ENCODE peak calls at places on chromosome 20, in nine cellular contexts. One of them, this sample, is unnamed.

GRCh38 chr20:29079769-29080690 is 2177.4 kb upstream of the DEFB115 start:
- DNase-seq in AG10803: peak
- DNase-seq in Right ventricle myocardium superior: peak
- DNase-seq in stimulated activated CD4-positive, alpha-beta T cell treated with anti-CD3 and anti-CD28 coated beads, TNF-alpha, amount 100 ng/mL, for 48 hours: no peak
- DNase-seq in activated T-cell treated with anti-CD3 and anti-CD28 coated beads, Interleukin-2, amount 50 U/mL, for 72 hours: peak
- DNase-seq in SW 1271: no peak
- DNase-seq in M059J: no peak
- DNase-seq in WTC11: no peak
- DNase-seq in endothelial cell: no peak
- DNase-seq in this sample: no peak

GRCh38 chr20:11549172-11550117 is 368.2 kb upstream of the BTBD3 start:
- DNase-seq in AG10803: no peak
- DNase-seq in Right ventricle myocardium superior: no peak
- DNase-seq in stimulated activated CD4-positive, alpha-beta T cell treated with anti-CD3 and anti-CD28 coated beads, TNF-alpha, amount 100 ng/mL, for 48 hours: no peak
- DNase-seq in activated T-cell treated with anti-CD3 and anti-CD28 coated beads, Interleukin-2, amount 50 U/mL, for 72 hours: no peak
- DNase-seq in SW 1271: no peak
- DNase-seq in M059J: no peak
- DNase-seq in WTC11: no peak
- DNase-seq in endothelial cell: no peak
- DNase-seq in this sample: no peak

GRCh38 chr20:39210331-39211074 is 248.4 kb downstream of the DHX35 start:
- DNase-seq in AG10803: no peak
- DNase-seq in Right ventricle myocardium superior: no peak
- DNase-seq in stimulated activated CD4-positive, alpha-beta T cell treated with anti-CD3 and anti-CD28 coated beads, TNF-alpha, amount 100 ng/mL, for 48 hours: no peak
- DNase-seq in activated T-cell treated with anti-CD3 and anti-CD28 coated beads, Interleukin-2, amount 50 U/mL, for 72 hours: no peak
- DNase-seq in SW 1271: no peak
- DNase-seq in M059J: no peak
- DNase-seq in WTC11: no peak
- DNase-seq in endothelial cell: no peak
- DNase-seq in this sample: no peak

GRCh38 chr20:25706793-25707192 is 10.1 kb upstream of the ZNF337 start:
- DNase-seq in AG10803: no peak
- DNase-seq in Right ventricle myocardium superior: no peak
- DNase-seq in stimulated activated CD4-positive, alpha-beta T cell treated with anti-CD3 and anti-CD28 coated beads, TNF-alpha, amount 100 ng/mL, for 48 hours: no peak
- DNase-seq in activated T-cell treated with anti-CD3 and anti-CD28 coated beads, Interleukin-2, amount 50 U/mL, for 72 hours: peak
- DNase-seq in SW 1271: no peak
- DNase-seq in M059J: no peak
- DNase-seq in WTC11: no peak
- DNase-seq in endothelial cell: no peak
- DNase-seq in this sample: no peak

GRCh38 chr20:44651507-44652373 is at the start of gene ADA:
- DNase-seq in AG10803: peak
- DNase-seq in Right ventricle myocardium superior: peak
- DNase-seq in stimulated activated CD4-positive, alpha-beta T cell treated with anti-CD3 and anti-CD28 coated beads, TNF-alpha, amount 100 ng/mL, for 48 hours: no peak
- DNase-seq in activated T-cell treated with anti-CD3 and anti-CD28 coated beads, Interleukin-2, amount 50 U/mL, for 72 hours: peak
- DNase-seq in SW 1271: peak
- DNase-seq in M059J: peak
- DNase-seq in WTC11: peak
- DNase-seq in endothelial cell: peak
- DNase-seq in this sample: peak

GRCh38 chr20:25062841-25063240 is 4.9 kb upstream of the ACSS1 start:
- DNase-seq in AG10803: no peak
- DNase-seq in Right ventricle myocardium superior: no peak
- DNase-seq in stimulated activated CD4-positive, alpha-beta T cell treated with anti-CD3 and anti-CD28 coated beads, TNF-alpha, amount 100 ng/mL, for 48 hours: no peak
- DNase-seq in activated T-cell treated with anti-CD3 and anti-CD28 coated beads, Interleukin-2, amount 50 U/mL, for 72 hours: no peak
- DNase-seq in SW 1271: no peak
- DNase-seq in M059J: no peak
- DNase-seq in WTC11: no peak
- DNase-seq in endothelial cell: no peak
- DNase-seq in this sample: no peak

GRCh38 chr20:43262341-43262740 is 72.6 kb upstream of the PTPRT start:
- DNase-seq in AG10803: no peak
- DNase-seq in Right ventricle myocardium superior: no peak
- DNase-seq in stimulated activated CD4-positive, alpha-beta T cell treated with anti-CD3 and anti-CD28 coated beads, TNF-alpha, amount 100 ng/mL, for 48 hours: no peak
- DNase-seq in activated T-cell treated with anti-CD3 and anti-CD28 coated beads, Interleukin-2, amount 50 U/mL, for 72 hours: no peak
- DNase-seq in SW 1271: no peak
- DNase-seq in M059J: no peak
- DNase-seq in WTC11: no peak
- DNase-seq in endothelial cell: no peak
- DNase-seq in this sample: no peak

GRCh38 chr20:10466325-10466724 is 31.2 kb downstream of the SLX4IP start:
- DNase-seq in AG10803: peak
- DNase-seq in Right ventricle myocardium superior: no peak
- DNase-seq in stimulated activated CD4-positive, alpha-beta T cell treated with anti-CD3 and anti-CD28 coated beads, TNF-alpha, amount 100 ng/mL, for 48 hours: no peak
- DNase-seq in activated T-cell treated with anti-CD3 and anti-CD28 coated beads, Interleukin-2, amount 50 U/mL, for 72 hours: no peak
- DNase-seq in SW 1271: no peak
- DNase-seq in M059J: no peak
- DNase-seq in WTC11: peak
- DNase-seq in endothelial cell: peak
- DNase-seq in this sample: no peak

GRCh38 chr20:30489604-30490003 is 767.9 kb upstream of the DEFB115 start:
- DNase-seq in AG10803: no peak
- DNase-seq in Right ventricle myocardium superior: no peak
- DNase-seq in stimulated activated CD4-positive, alpha-beta T cell treated with anti-CD3 and anti-CD28 coated beads, TNF-alpha, amount 100 ng/mL, for 48 hours: no peak
- DNase-seq in activated T-cell treated with anti-CD3 and anti-CD28 coated beads, Interleukin-2, amount 50 U/mL, for 72 hours: no peak
- DNase-seq in SW 1271: no peak
- DNase-seq in M059J: no peak
- DNase-seq in WTC11: peak
- DNase-seq in endothelial cell: no peak
- DNase-seq in this sample: no peak

GRCh38 chr20:54343073-54343472 is 132.3 kb upstream of the DOK5 start:
- DNase-seq in AG10803: no peak
- DNase-seq in Right ventricle myocardium superior: no peak
- DNase-seq in stimulated activated CD4-positive, alpha-beta T cell treated with anti-CD3 and anti-CD28 coated beads, TNF-alpha, amount 100 ng/mL, for 48 hours: no peak
- DNase-seq in activated T-cell treated with anti-CD3 and anti-CD28 coated beads, Interleukin-2, amount 50 U/mL, for 72 hours: no peak
- DNase-seq in SW 1271: no peak
- DNase-seq in M059J: no peak
- DNase-seq in WTC11: no peak
- DNase-seq in endothelial cell: no peak
- DNase-seq in this sample: no peak

GRCh38 chr20:17530716-17531536 is at the start of gene BFSP1:
- DNase-seq in AG10803: peak
- DNase-seq in Right ventricle myocardium superior: peak
- DNase-seq in stimulated activated CD4-positive, alpha-beta T cell treated with anti-CD3 and anti-CD28 coated beads, TNF-alpha, amount 100 ng/mL, for 48 hours: no peak
- DNase-seq in activated T-cell treated with anti-CD3 and anti-CD28 coated beads, Interleukin-2, amount 50 U/mL, for 72 hours: peak
- DNase-seq in SW 1271: peak
- DNase-seq in M059J: peak
- DNase-seq in WTC11: peak
- DNase-seq in endothelial cell: peak
- DNase-seq in this sample: peak

GRCh38 chr20:12702312-12702711 is 306.5 kb upstream of the SPTLC3 start:
- DNase-seq in AG10803: no peak
- DNase-seq in Right ventricle myocardium superior: no peak
- DNase-seq in stimulated activated CD4-positive, alpha-beta T cell treated with anti-CD3 and anti-CD28 coated beads, TNF-alpha, amount 100 ng/mL, for 48 hours: no peak
- DNase-seq in activated T-cell treated with anti-CD3 and anti-CD28 coated beads, Interleukin-2, amount 50 U/mL, for 72 hours: no peak
- DNase-seq in SW 1271: no peak
- DNase-seq in M059J: no peak
- DNase-seq in WTC11: no peak
- DNase-seq in endothelial cell: no peak
- DNase-seq in this sample: no peak

GRCh38 chr20:362271-363254 is 15.7 kb downstream of the NRSN2 start:
- DNase-seq in AG10803: peak
- DNase-seq in Right ventricle myocardium superior: peak
- DNase-seq in stimulated activated CD4-positive, alpha-beta T cell treated with anti-CD3 and anti-CD28 coated beads, TNF-alpha, amount 100 ng/mL, for 48 hours: no peak
- DNase-seq in activated T-cell treated with anti-CD3 and anti-CD28 coated beads, Interleukin-2, amount 50 U/mL, for 72 hours: peak
- DNase-seq in SW 1271: peak
- DNase-seq in M059J: peak
- DNase-seq in WTC11: peak
- DNase-seq in endothelial cell: no peak
- DNase-seq in this sample: peak

GRCh38 chr20:47256665-47257236 is 99.7 kb downstream of the ZMYND8 start:
- DNase-seq in AG10803: no peak
- DNase-seq in Right ventricle myocardium superior: no peak
- DNase-seq in stimulated activated CD4-positive, alpha-beta T cell treated with anti-CD3 and anti-CD28 coated beads, TNF-alpha, amount 100 ng/mL, for 48 hours: no peak
- DNase-seq in activated T-cell treated with anti-CD3 and anti-CD28 coated beads, Interleukin-2, amount 50 U/mL, for 72 hours: no peak
- DNase-seq in SW 1271: no peak
- DNase-seq in M059J: peak
- DNase-seq in WTC11: no peak
- DNase-seq in endothelial cell: no peak
- DNase-seq in this sample: no peak

GRCh38 chr20:49028684-49029083 is 17.4 kb upstream of the CSE1L start:
- DNase-seq in AG10803: peak
- DNase-seq in Right ventricle myocardium superior: no peak
- DNase-seq in stimulated activated CD4-positive, alpha-beta T cell treated with anti-CD3 and anti-CD28 coated beads, TNF-alpha, amount 100 ng/mL, for 48 hours: no peak
- DNase-seq in activated T-cell treated with anti-CD3 and anti-CD28 coated beads, Interleukin-2, amount 50 U/mL, for 72 hours: no peak
- DNase-seq in SW 1271: peak
- DNase-seq in M059J: peak
- DNase-seq in WTC11: no peak
- DNase-seq in endothelial cell: no peak
- DNase-seq in this sample: no peak

GRCh38 chr20:41316602-41317535 is 662 bp downstream of the ZHX3 start:
- DNase-seq in AG10803: peak
- DNase-seq in Right ventricle myocardium superior: peak
- DNase-seq in stimulated activated CD4-positive, alpha-beta T cell treated with anti-CD3 and anti-CD28 coated beads, TNF-alpha, amount 100 ng/mL, for 48 hours: peak
- DNase-seq in activated T-cell treated with anti-CD3 and anti-CD28 coated beads, Interleukin-2, amount 50 U/mL, for 72 hours: peak
- DNase-seq in SW 1271: peak
- DNase-seq in M059J: peak
- DNase-seq in WTC11: peak
- DNase-seq in endothelial cell: peak
- DNase-seq in this sample: peak

This sample was measured in substantia nigra.